ENCODE peak calls at places on chromosomes 11 and 22, in seven cellular contexts. F, H, S, T, O, E and Z are unnamed samples.

GRCh38 chr11:86592047-86592564 is 80.3 kb downstream of the ME3 start:
- DNase-seq in F (no peak), H (no peak), S (no peak), T (no peak), O (no peak), E (no peak), Z (no peak)

GRCh38 chr11:17593466-17594245 is 46.6 kb downstream of the OTOG start:
- DNase-seq in F (no peak), H (no peak), S (no peak), T (no peak), O (no peak), E (no peak), Z (no peak)

GRCh38 chr11:2761131-2762030 is 61.6 kb upstream of the KCNQ1OT1 start:
- DNase-seq in F (no peak), H (no peak), S (no peak), T (no peak), O (no peak), E (no peak), Z (no peak)

GRCh38 chr11:88480217-88480616 is 142.7 kb upstream of the CTSC start:
- DNase-seq in F (no peak), H (peak), S (no peak), T (no peak), O (no peak), E (no peak), Z (no peak)

GRCh38 chr11:35165416-35166368 is 26.7 kb downstream of the CD44 start:
- DNase-seq in F (no peak), H (no peak), S (no peak), T (no peak), O (peak), E (no peak), Z (peak)

GRCh38 chr22:38397189-38398097 is 57.6 kb downstream of the KCNJ4 start:
- DNase-seq in F (no peak), H (no peak), S (peak), T (no peak), O (no peak), E (no peak), Z (no peak)

GRCh38 chr11:130979386-130979972 is 63.2 kb upstream of the SNX19 start:
- DNase-seq in F (no peak), H (no peak), S (peak), T (peak), O (no peak), E (no peak), Z (no peak)

GRCh38 chr11:123457187-123457770 is 27.2 kb downstream of the GRAMD1B start:
- DNase-seq in F (no peak), H (no peak), S (no peak), T (no peak), O (no peak), E (no peak), Z (no peak)

GRCh38 chr11:118434553-118435232 is 1.6 kb upstream of the KMT2A start:
- DNase-seq in F (no peak), H (no peak), S (peak), T (no peak), O (no peak), E (no peak), Z (peak)

GRCh38 chr22:49913026-49913425 is 5.2 kb downstream of the ALG12 start:
- DNase-seq in F (no peak), H (no peak), S (no peak), T (no peak), O (no peak), E (no peak), Z (no peak)

GRCh38 chr11:61369372-61370348 is 7.5 kb downstream of the TMEM138 start:
- DNase-seq in F (no peak), H (no peak), S (no peak), T (no peak), O (peak), E (peak), Z (no peak)

GRCh38 chr11:109739374-109739773 is 317.4 kb downstream of the C11orf87 start:
- DNase-seq in F (no peak), H (no peak), S (no peak), T (no peak), O (no peak), E (no peak), Z (no peak)

GRCh38 chr11:135069884-135070283 is 657.8 kb upstream of the B3GAT1 start:
- DNase-seq in F (no peak), H (no peak), S (no peak), T (no peak), O (no peak), E (no peak), Z (no peak)

GRCh38 chr11:43976863-43977262 is 34.4 kb downstream of the C11orf96 start:
- DNase-seq in F (no peak), H (no peak), S (no peak), T (no peak), O (no peak), E (no peak), Z (no peak)

GRCh38 chr11:57779275-57779674 is 17.7 kb downstream of the CTNND1 start:
- DNase-seq in F (no peak), H (no peak), S (peak), T (no peak), O (no peak), E (peak), Z (no peak)
- H3K27ac ChIP-seq in F (peak), H (peak), S (peak), T (no peak), O (peak), E (peak), Z (no peak)

GRCh38 chr11:15730617-15731385 is 616.1 kb downstream of the INSC start:
- DNase-seq in F (no peak), H (no peak), S (no peak), T (no peak), O (no peak), E (no peak), Z (no peak)
- TF ChIP-seq REST in F (no peak), H (no peak), S (no peak), T (no peak), O (no peak), E (no peak), Z (no peak)

DNA sequence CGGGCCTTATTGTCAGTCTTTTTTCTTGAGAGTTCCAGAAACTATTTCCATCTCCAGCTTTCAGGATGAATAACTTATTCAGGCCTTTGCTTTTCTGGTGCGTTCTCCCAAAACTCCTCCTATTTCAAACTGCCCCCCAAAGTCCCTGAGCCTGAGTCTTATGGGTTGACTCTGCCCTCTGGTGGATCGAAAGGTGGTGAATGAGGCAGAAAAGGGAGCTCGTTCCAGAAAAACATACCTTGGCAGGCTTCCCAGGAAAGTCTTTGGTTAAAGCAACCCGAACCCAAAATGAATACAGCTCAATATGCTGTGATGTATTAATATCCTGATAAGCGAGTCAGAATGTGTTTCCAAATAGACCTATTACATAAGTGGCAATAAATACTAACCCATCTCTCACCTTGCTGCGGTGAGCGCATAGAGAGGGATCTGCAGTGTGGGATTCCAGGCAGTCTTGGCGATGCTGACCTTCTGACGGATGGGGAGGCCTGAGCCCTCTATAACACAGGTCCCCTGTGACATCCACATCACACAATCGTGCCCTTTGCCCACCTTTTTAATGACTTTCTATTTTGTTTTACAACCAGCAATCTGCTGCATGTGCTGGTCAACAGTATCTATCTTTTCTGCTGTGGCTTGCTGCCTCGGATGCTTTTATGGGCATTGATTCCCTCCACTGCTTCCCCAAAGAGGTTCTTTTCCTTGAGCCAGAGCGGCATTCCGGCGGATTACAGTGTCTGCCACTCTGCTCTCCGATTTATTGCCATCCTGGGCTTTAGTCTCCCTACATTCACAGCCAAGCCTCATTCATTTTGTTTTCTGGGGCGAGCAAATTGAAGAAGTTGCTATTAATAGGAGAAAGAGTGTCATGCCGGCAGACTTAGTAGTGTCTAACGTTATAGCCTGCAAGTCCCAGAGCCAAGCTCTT is 756.8 kb downstream of the NTM start:
- DNase-seq in F (no peak), H (peak), S (peak), T (no peak), O (no peak), E (peak), Z (no peak)
- TF ChIP-seq POLR2AphosphoS5 in F (no peak), H (no peak), S (no peak), T (no peak), O (no peak), E (no peak), Z (no peak)

GRCh38 chr11:114062272-114062671 is 2.8 kb downstream of the ZBTB16 start:
- DNase-seq in F (no peak), H (no peak), S (no peak), T (no peak), O (no peak), E (no peak), Z (no peak)

GRCh38 chr11:114059984-114060401 is 482 bp downstream of the ZBTB16 start:
- DNase-seq in F (no peak), H (no peak), S (peak), T (peak), O (no peak), E (no peak), Z (peak)

GRCh38 chr11:114059278-114059983 is at the start of gene ZBTB16:
- DNase-seq in F (no peak), H (no peak), S (peak), T (peak), O (no peak), E (no peak), Z (peak)

GRCh38 chr11:114060402-114061052 is 1.0 kb downstream of the ZBTB16 start:
- DNase-seq in F (no peak), H (no peak), S (peak), T (peak), O (no peak), E (no peak), Z (peak)

GRCh38 chr11:114061053-114062049 is 1.8 kb downstream of the ZBTB16 start:
- DNase-seq in F (no peak), H (no peak), S (peak), T (peak), O (no peak), E (no peak), Z (peak)
- H3K27ac ChIP-seq in F (no peak), H (no peak), S (no peak), T (no peak), O (no peak), E (no peak), Z (peak)

DNA sequence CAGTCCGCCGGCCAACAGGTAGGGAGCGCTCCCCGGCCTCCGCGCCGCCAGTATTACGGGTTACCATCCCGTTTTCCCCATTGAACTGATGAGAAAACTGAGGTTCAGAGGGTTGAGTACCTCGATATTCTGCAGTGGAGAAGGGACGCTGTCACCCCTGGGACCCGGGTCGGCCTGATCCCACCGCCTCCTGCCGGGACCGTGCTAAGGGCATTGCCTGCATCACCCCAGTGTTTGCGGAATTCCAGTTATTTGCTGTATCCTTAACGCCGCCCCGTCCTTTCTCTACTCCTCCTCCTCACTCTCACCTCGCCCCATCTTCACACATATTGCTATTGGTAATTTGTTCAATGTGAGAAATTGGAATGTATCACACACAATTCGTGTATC is 370 bp upstream of the A4GALT start:
- DNase-seq in F (no peak), H (no peak), S (peak), T (no peak), O (no peak), E (no peak), Z (no peak)
- TF ChIP-seq REST in F (no peak), H (no peak), S (no peak), T (no peak), O (no peak), E (no peak), Z (no peak)